ENCODE peak calls at places on chromosomes 4 and X, in four cellular contexts. N, B, T and F are unnamed samples.

GRCh38 chr4:156312261-156312847 is 358.7 kb upstream of the CTSO start:
- DNase-seq in N (peak), B (peak), T (no peak), F (peak)

GRCh38 chr4:185587444-185588161 is 52.3 kb upstream of the PDLIM3 start:
- DNase-seq in N (no peak), B (no peak), T (peak), F (no peak)

GRCh38 chr4:7956306-7957112 is 16.8 kb upstream of the AFAP1 start:
- DNase-seq in N (peak), B (no peak), T (no peak), F (peak)

GRCh38 chrX:2697741-2698294 is 6.7 kb downstream of the CD99 start:
- DNase-seq in N (peak), B (no peak), T (peak), F (no peak)

GRCh38 chr4:6471303-6472007 is 959 bp downstream of the PPP2R2C start:
- DNase-seq in N (no peak), B (no peak), T (no peak), F (no peak)

GRCh38 chrX:72121381-72121780 is 10.3 kb downstream of the RTL5 start:
- DNase-seq in N (peak), B (peak), T (no peak), F (peak)

GRCh38 chr4:139728146-139728545 is 62.5 kb downstream of the MGST2 start:
- DNase-seq in N (no peak), B (no peak), T (no peak), F (no peak)

GRCh38 chr4:176052744-176053143 is 12.9 kb upstream of the WDR17 start:
- DNase-seq in N (no peak), B (no peak), T (peak), F (no peak)

GRCh38 chr4:111937368-111937767 is 207.9 kb upstream of the FAM241A start:
- DNase-seq in N (peak), B (peak), T (no peak), F (peak)

GRCh38 chrX:70134116-70134477 is 850 bp downstream of the IGBP1 start:
- DNase-seq in N (peak), B (peak), T (no peak), F (peak)

GRCh38 chr4:1246901-1247810 is 1.8 kb downstream of the CTBP1 start:
- DNase-seq in N (no peak), B (peak), T (no peak), F (no peak)

GRCh38 chr4:149441338-149441737 is 374.3 kb downstream of the IQCM start:
- DNase-seq in N (peak), B (peak), T (no peak), F (peak)

GRCh38 chrX:18286322-18286831 is 65.7 kb upstream of the BEND2 start:
- DNase-seq in N (no peak), B (no peak), T (no peak), F (no peak)

GRCh38 chrX:10140264-10140663 is 16.5 kb upstream of the CLCN4 start:
- DNase-seq in N (no peak), B (no peak), T (no peak), F (no peak)

GRCh38 chrX:18789916-18790315 is 82.5 kb downstream of the PPEF1 start:
- DNase-seq in N (no peak), B (no peak), T (no peak), F (no peak)

GRCh38 chrX:84216406-84216805 is 28.4 kb upstream of the RPS6KA6 start:
- DNase-seq in N (no peak), B (no peak), T (no peak), F (no peak)

GRCh38 chrX:139113682-139114081 is 402.2 kb upstream of the FGF13 start:
- DNase-seq in N (peak), B (peak), T (no peak), F (no peak)

GRCh38 chr4:107037188-107037587 is 1.1 kb upstream of the DKK2 start:
- DNase-seq in N (peak), B (peak), T (no peak), F (peak)

GRCh38 chrX:84168574-84168973 is 19.4 kb downstream of the RPS6KA6 start:
- DNase-seq in N (peak), B (no peak), T (no peak), F (no peak)

GRCh38 chrX:69724307-69724706 is 108.4 kb downstream of the EDA start:
- DNase-seq in N (no peak), B (no peak), T (no peak), F (no peak)

GRCh38 chrX:23008431-23009099 is 8.8 kb downstream of the DDX53 start:
- DNase-seq in N (peak), B (peak), T (no peak), F (peak)

GRCh38 chr4:38948551-38948950 is 80.9 kb downstream of the FAM114A1 start:
- DNase-seq in N (peak), B (peak), T (no peak), F (peak)

GRCh38 chrX:6813836-6814370 is 279.0 kb upstream of the VCX3A start:
- DNase-seq in N (no peak), B (peak), T (no peak), F (no peak)

GRCh38 chr4:186487726-186488125 is 67.6 kb downstream of the MTNR1A start:
- DNase-seq in N (no peak), B (no peak), T (no peak), F (no peak)

GRCh38 chr4:42306221-42307109 is 90.8 kb upstream of the SHISA3 start:
- DNase-seq in N (no peak), B (no peak), T (no peak), F (no peak)

GRCh38 chr4:42302348-42302747 is 94.9 kb upstream of the SHISA3 start:
- DNase-seq in N (no peak), B (peak), T (no peak), F (no peak)
- TF ChIP-seq CTCF in N (peak), B (peak), T (peak), F (peak)

GRCh38 chrX:104270212-104270611 is 15.5 kb upstream of the ESX1 start:
- DNase-seq in N (no peak), B (no peak), T (no peak), F (no peak)

GRCh38 chrX:104270916-104271512 is 16.3 kb upstream of the ESX1 start:
- DNase-seq in N (no peak), B (peak), T (no peak), F (peak)
- TF ChIP-seq CTCF in N (peak), B (peak), T (peak), F (peak)

DNA sequence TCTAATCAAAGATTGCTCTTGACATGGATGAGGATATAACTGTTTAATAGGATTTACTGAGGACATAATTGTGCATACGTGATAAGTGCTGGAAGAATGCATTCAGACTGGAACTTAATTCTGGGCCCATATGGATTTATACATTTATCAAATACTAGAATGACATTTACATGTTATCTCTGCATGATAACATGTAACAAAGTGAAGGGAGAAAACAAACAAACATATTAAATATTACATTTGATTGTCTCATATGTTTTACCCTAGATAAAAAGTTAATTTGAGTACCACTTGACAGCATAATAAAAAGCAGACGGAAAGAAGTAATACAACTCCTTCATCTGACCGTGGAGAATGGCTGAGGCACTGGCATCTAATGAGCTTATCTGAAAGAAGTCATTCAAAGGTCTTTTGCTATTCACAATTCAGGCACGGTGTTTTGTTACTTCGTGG is 297.8 kb downstream of the PPP3CA start:
- DNase-seq in N (no peak), B (peak), T (no peak), F (no peak)
- TF ChIP-seq CTCF in N (no peak), B (no peak), T (no peak), F (no peak)

GRCh38 chr4:26163425-26164362 is 157.1 kb upstream of the RBPJ start:
- DNase-seq in N (no peak), B (no peak), T (no peak), F (no peak)

GRCh38 chr4:26157541-26157940 is 163.3 kb upstream of the RBPJ start:
- DNase-seq in N (peak), B (no peak), T (no peak), F (no peak)

GRCh38 chr4:26162095-26162494 is 158.7 kb upstream of the RBPJ start:
- DNase-seq in N (no peak), B (no peak), T (no peak), F (no peak)

GRCh38 chr4:26161030-26161824 is 159.6 kb upstream of the RBPJ start:
- DNase-seq in N (no peak), B (no peak), T (no peak), F (no peak)
- TF ChIP-seq CTCF in N (peak), B (peak), T (peak), F (peak)

GRCh38 chr4:153518001-153518400 is 51.8 kb downstream of the TMEM131L start:
- DNase-seq in N (no peak), B (no peak), T (no peak), F (no peak)

GRCh38 chr4:153518637-153519384 is 52.7 kb downstream of the TMEM131L start:
- DNase-seq in N (no peak), B (no peak), T (no peak), F (no peak)

GRCh38 chr4:153520227-153520626 is 54.1 kb downstream of the TMEM131L start:
- DNase-seq in N (no peak), B (no peak), T (no peak), F (no peak)

GRCh38 chr4:153520871-153521329 is 54.7 kb downstream of the TMEM131L start:
- DNase-seq in N (no peak), B (no peak), T (peak), F (no peak)

DNA sequence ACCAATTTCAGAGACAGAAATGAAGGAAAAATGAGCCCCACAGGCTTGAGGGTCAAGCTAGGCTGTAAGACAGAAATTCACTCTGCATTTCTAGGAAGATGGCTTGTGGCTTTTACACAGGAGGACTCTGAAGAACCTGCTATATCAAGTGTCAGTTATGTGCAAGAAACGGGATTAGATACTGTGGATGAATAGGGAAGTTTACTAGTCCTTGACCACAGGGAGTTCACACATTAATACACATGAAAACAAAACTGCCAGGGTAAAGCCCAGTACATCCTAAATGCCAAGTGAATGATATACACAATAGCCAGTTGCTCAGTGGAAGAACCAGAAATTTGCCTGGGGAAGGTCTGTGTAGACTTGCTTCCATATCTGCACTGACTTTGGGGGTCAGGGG is 53.5 kb downstream of the TMEM131L start:
- DNase-seq in N (no peak), B (no peak), T (no peak), F (no peak)
- TF ChIP-seq CTCF in N (no peak), B (no peak), T (no peak), F (no peak)

DNA sequence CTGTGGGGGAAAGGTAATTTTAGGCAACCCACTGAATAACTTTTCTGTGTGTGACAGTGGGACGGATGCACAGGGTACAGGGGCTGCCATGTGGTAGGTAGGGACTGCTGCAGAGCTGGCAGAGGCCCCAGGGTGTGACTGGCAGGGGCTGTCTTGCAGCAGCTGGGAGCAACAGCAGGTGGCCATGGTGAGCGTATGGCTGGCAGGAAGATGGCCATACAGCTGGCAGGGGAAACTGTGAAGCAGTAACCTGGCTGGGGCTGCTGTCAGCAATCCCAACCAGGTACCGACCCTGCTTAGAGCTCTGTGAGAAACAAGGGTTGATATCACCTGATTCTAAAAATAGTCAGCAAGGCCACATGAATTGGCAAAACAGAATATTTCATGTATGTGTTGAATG is 130.7 kb downstream of the UGT8 start:
- DNase-seq in N (no peak), B (peak), T (no peak), F (no peak)
- TF ChIP-seq CTCF in N (no peak), B (no peak), T (no peak), F (no peak)

GRCh38 chrX:113950081-113950678 is 633.7 kb upstream of the HTR2C start:
- DNase-seq in N (no peak), B (no peak), T (no peak), F (no peak)

DNA sequence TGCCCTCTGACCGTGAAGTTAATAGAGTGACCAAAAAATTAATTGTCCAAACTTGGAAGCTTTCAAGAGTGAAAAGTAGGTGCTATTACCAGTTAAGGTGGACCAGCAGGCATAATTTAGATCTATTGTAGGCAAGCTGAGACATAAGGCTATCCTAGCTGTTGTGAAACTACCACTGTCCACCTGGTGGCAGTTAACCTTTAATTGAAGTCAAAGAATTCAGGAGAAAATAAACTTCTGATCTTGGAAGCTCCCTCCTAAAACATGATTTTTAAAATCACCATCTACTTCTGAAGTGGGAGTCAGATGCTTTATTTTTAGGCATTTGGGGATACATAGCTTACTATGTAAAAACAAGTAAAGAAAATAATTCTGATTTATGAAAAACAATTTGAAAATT is 636.3 kb upstream of the HTR2C start:
- DNase-seq in N (no peak), B (no peak), T (no peak), F (no peak)
- TF ChIP-seq CTCF in N (no peak), B (no peak), T (no peak), F (no peak)

GRCh38 chr4:126223784-126224407 is 909.1 kb downstream of the FAT4 start:
- DNase-seq in N (peak), B (peak), T (no peak), F (peak)
- TF ChIP-seq CTCF in N (peak), B (peak), T (peak), F (peak)

DNA sequence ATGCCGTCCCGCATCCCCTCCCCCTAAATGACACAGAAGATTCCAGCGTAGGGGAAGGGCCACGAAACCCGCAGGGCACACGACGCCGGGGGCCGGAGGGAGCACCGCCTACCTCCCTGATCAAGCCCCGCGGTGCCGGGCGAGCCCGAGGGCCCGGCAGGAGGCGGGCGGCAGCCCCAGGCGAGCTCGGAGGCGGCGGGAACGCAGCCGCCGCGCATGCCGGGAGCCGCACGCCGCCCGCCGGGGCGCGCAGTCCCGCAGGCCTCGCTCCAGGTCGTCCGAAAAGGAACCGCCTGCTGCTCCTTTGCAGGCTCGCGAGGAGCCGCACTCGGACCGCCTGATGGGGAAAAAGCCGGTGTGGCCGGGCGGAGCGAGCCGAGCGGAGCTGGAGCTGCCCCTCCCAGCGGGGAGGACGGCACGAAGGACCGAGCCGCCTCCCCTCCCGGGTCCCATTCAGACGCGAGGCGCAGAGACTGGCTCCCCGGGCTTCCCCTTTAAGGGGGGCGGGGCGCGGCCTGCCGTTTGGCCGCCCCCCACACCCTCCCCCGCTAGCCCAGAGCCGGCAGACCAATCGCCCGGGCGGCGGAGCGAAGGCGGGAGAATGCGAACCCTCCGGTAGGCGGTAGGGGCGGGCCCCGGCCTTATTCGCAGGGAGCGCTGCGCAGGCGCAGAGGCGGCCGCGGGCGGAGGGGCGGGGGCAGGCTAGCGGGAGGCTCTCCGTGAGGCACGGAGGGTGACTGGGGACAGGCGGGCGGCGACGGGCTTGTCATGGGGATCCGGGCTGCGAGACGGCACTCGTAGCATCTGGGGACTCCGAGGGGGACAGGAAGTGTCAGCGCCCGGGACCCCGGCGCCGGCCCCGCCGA is 561 bp upstream of the ING2 start:
- DNase-seq in N (peak), B (peak), T (peak), F (peak)
- TF ChIP-seq CTCF in N (peak), B (no peak), T (peak), F (peak)

DNA sequence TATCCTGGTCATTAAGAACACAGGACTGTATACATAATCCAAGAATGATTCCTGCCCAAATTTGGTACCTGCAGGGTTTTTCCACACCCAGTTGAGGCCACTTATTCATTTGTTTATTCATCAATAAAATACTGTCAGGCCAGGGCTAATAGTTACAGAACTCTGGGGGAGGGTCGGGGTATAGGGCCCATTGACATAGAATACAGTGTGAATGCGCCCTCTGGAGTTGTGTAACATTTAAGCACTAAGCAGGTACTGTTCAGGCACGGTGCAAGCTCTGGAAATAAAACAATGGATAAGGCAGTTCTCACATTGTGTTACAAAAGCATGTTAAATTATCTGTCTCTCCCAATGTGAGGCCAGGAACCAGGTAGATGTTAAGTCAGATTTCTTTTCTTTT is 30.8 kb upstream of the LRBA start:
- DNase-seq in N (no peak), B (peak), T (no peak), F (no peak)
- TF ChIP-seq CTCF in N (no peak), B (peak), T (peak), F (no peak)